ENCODE peak calls at places on chromosomes 6 and 20, in eight cellular contexts. B, P, W, N, G, S, I and H are unnamed samples.

GRCh38 chr6:54614499-54615195 is 231.9 kb upstream of the FAM83B start:
- DNase-seq in G (no peak), S (no peak), B (no peak), I (no peak), P (no peak), N (no peak), W (no peak), H (no peak)

GRCh38 chr6:4910060-4910746 is 93.6 kb downstream of the RPP40 start:
- DNase-seq in P (no peak), B (no peak), S (no peak), I (no peak), N (no peak), W (no peak), G (no peak), H (no peak)

GRCh38 chr6:17107768-17108325 is 6.0 kb downstream of the STMND1 start:
- DNase-seq in I (no peak), B (no peak), P (no peak), S (no peak), N (no peak), G (no peak), W (no peak), H (no peak)

GRCh38 chr6:147207351-147207750 is 3.1 kb downstream of the STXBP5 start:
- DNase-seq in W (no peak), N (no peak), G (no peak), I (peak; percentile 29), B (no peak), P (no peak), S (no peak), H (no peak)

GRCh38 chr20:47456952-47457724 is 44.5 kb upstream of the NCOA3 start:
- DNase-seq in B (no peak), I (no peak), W (no peak), G (no peak), S (no peak), P (no peak), N (no peak), H (no peak)

GRCh38 chr6:2939315-2940009 is 31.9 kb downstream of the SERPINB6 start:
- DNase-seq in N (no peak), S (no peak), I (no peak), P (no peak), B (no peak), W (no peak), G (no peak), H (peak; percentile 18)

GRCh38 chr6:83341765-83342164 is 89.1 kb downstream of the ME1 start:
- DNase-seq in I (no peak), G (no peak), S (no peak), P (no peak), N (no peak), B (no peak), W (no peak), H (no peak)

GRCh38 chr20:58717278-58718091 is 24.9 kb downstream of the NPEPL1 start:
- DNase-seq in N (no peak), I (no peak), P (no peak), B (no peak), W (no peak), G (no peak), S (no peak), H (peak; percentile 17)

GRCh38 chr20:25669826-25670422 is 26.7 kb downstream of the ZNF337 start:
- DNase-seq in W (no peak), S (no peak), B (no peak), I (no peak), G (no peak), N (no peak), P (no peak), H (no peak)

GRCh38 chr20:5104479-5104878 is 15.3 kb downstream of the PCNA start:
- DNase-seq in G (no peak), N (no peak), B (no peak), W (no peak), P (no peak), S (no peak), I (no peak), H (no peak)

GRCh38 chr6:74534485-74535211 is 671.2 kb downstream of the COL12A1 start:
- DNase-seq in P (no peak), N (no peak), S (no peak), G (no peak), B (no peak), W (no peak), I (no peak), H (no peak)

GRCh38 chr6:11497881-11498280 is 39.7 kb upstream of the TMEM170B start:
- DNase-seq in W (no peak), S (no peak), N (no peak), P (no peak), G (no peak), I (no peak), B (no peak), H (no peak)

GRCh38 chr20:48737463-48738093 is 90.2 kb downstream of the PREX1 start:
- DNase-seq in W (no peak), I (no peak), N (no peak), P (no peak), S (no peak), B (no peak), G (no peak), H (no peak)

GRCh38 chr6:116876635-116877611 is at the start of gene RFX6:
- DNase-seq in G (no peak), I (no peak), S (no peak), B (no peak), W (no peak), N (no peak), P (no peak), H (no peak)

GRCh38 chr6:145815351-145815772 is 767 bp upstream of the FBXO30 start:
- DNase-seq in W (no peak), I (no peak), G (no peak), S (no peak), B (no peak), P (no peak), N (no peak), H (no peak)

GRCh38 chr6:1630771-1631217 is 21.1 kb downstream of the FOXC1 start:
- DNase-seq in P (no peak), W (no peak), N (no peak), B (no peak), G (no peak), S (no peak), I (no peak), H (no peak)